ENCODE peak calls at places on chromosome 9, in eight cellular contexts. U is AG08396, J is DMS153, Z is T47D, F is dorsolateral prefrontal cortex, N is HuH-7.5, H is epithelial cell of esophagus, R is SHP77 treated with DMSO at 0.1 percent for 48 hours. C is an unnamed sample.

GRCh38 chr9:107190031-107190935 is 92.8 kb upstream of the RAD23B start:
- DNase-seq in U (no peak), J (no peak), Z (no peak), F (no peak), N (no peak), H (peak), R (no peak), C (no peak)

GRCh38 chr9:107389617-107390071 is 99.9 kb downstream of the KLF4 start:
- DNase-seq in U (no peak), J (no peak), Z (peak), F (no peak), N (peak), H (peak), R (no peak), C (no peak)

GRCh38 chr9:1869843-1870242 is 145.3 kb upstream of the SMARCA2 start:
- DNase-seq in U (no peak), J (peak), Z (no peak), F (no peak), N (no peak), H (peak), R (no peak), C (peak)

GRCh38 chr9:132486706-132487350 is 76.8 kb downstream of the CFAP77 start:
- DNase-seq in U (no peak), J (no peak), Z (no peak), F (no peak), N (no peak), H (no peak), R (no peak), C (peak)

GRCh38 chr9:89525673-89526374 is 27.9 kb upstream of the SEMA4D start:
- DNase-seq in U (no peak), J (no peak), Z (no peak), F (no peak), N (no peak), H (no peak), R (no peak), C (no peak)

GRCh38 chr9:131656356-131657030 is 83.4 kb downstream of the RAPGEF1 start:
- DNase-seq in U (no peak), J (no peak), Z (no peak), F (no peak), N (no peak), H (peak), R (no peak), C (no peak)

GRCh38 chr9:94870793-94871558 is 144.5 kb downstream of the AOPEP start:
- DNase-seq in U (no peak), J (no peak), Z (no peak), F (no peak), N (no peak), H (peak), R (no peak), C (no peak)

GRCh38 chr9:115849679-115850412 is 303.7 kb upstream of the PAPPA start:
- DNase-seq in U (no peak), J (no peak), Z (no peak), F (no peak), N (no peak), H (no peak), R (no peak), C (no peak)

GRCh38 chr9:101486693-101487442 is 46.8 kb upstream of the RNF20 start:
- DNase-seq in U (peak), J (peak), Z (no peak), F (peak), N (peak), H (peak), R (peak), C (peak)

GRCh38 chr9:84061613-84062205 is 81.1 kb downstream of the RMI1 start:
- DNase-seq in U (no peak), J (peak), Z (no peak), F (no peak), N (no peak), H (no peak), R (no peak), C (no peak)

GRCh38 chr9:89042984-89043383 is 51.7 kb downstream of the S1PR3 start:
- DNase-seq in U (no peak), J (no peak), Z (no peak), F (peak), N (no peak), H (no peak), R (no peak), C (no peak)

GRCh38 chr9:120941046-120941770 is 14.6 kb upstream of the TRAF1 start:
- DNase-seq in U (no peak), J (no peak), Z (no peak), F (no peak), N (no peak), H (peak), R (no peak), C (no peak)

GRCh38 chr9:128102196-128102595 is 25.3 kb downstream of the PTGES2 start:
- DNase-seq in U (no peak), J (no peak), Z (no peak), F (no peak), N (no peak), H (no peak), R (no peak), C (no peak)

GRCh38 chr9:81529556-81530193 is 159.7 kb downstream of the TLE1 start:
- DNase-seq in U (peak), J (no peak), Z (no peak), F (no peak), N (no peak), H (peak), R (no peak), C (no peak)

GRCh38 chr9:136538599-136539426 is 7.0 kb downstream of the NOTCH1 start:
- DNase-seq in U (no peak), J (peak), Z (no peak), F (no peak), N (no peak), H (peak), R (no peak), C (no peak)

C was measured in NCI-H510A.